ENCODE peak calls at places on chromosomes 5 and 9, in nine cellular contexts. J, L, C, M, R, E, H, B and D are unnamed samples.

GRCh38 chr9:72458153-72458552 is 63.3 kb upstream of the TMC1 start:
- DNase-seq in J (no peak), L (no peak), C (no peak), M (no peak), R (no peak), E (no peak), H (no peak), B (no peak), D (no peak)

GRCh38 chr5:2753452-2754409 is 2.3 kb upstream of the IRX2 start:
- DNase-seq in J (no peak), L (no peak), C (no peak), M (no peak), R (no peak), E (no peak), H (no peak), B (no peak), D (no peak)

GRCh38 chr5:172490739-172491461 is 36.6 kb upstream of the SH3PXD2B start:
- DNase-seq in J (no peak), L (no peak), C (peak; percentile 10), M (no peak), R (no peak), E (no peak), H (no peak), B (no peak), D (peak; percentile 69)

GRCh38 chr5:168295574-168296201 is 4.2 kb downstream of the WWC1 start:
- DNase-seq in J (no peak), L (peak; percentile 59), C (no peak), M (peak; percentile 75), R (peak; percentile 66), E (peak; percentile 38), H (no peak), B (no peak), D (no peak)

GRCh38 chr9:91884746-91885687 is 65.0 kb downstream of the ROR2 start:
- DNase-seq in J (no peak), L (peak; percentile 42), C (no peak), M (no peak), R (no peak), E (no peak), H (no peak), B (no peak), D (no peak)

GRCh38 chr9:112129246-112129645 is 45.9 kb downstream of the SUSD1 start:
- DNase-seq in J (no peak), L (no peak), C (no peak), M (no peak), R (no peak), E (no peak), H (no peak), B (no peak), D (no peak)

GRCh38 chr9:106897223-106897622 is 34.3 kb downstream of the ZNF462 start:
- DNase-seq in J (no peak), L (no peak), C (no peak), M (no peak), R (no peak), E (no peak), H (no peak), B (no peak), D (no peak)

GRCh38 chr5:144594919-144595318 is 424.2 kb downstream of the KCTD16 start:
- DNase-seq in J (no peak), L (no peak), C (no peak), M (no peak), R (no peak), E (no peak), H (no peak), B (no peak), D (no peak)